ENCODE peak calls at places on chromosomes 11 and 22, in six cellular contexts. D is iPS DF 6.9, U is right lobe of liver, P is Peyer's patch, I is cardiac muscle cell, G is A549. W is an unnamed sample. For H3K4me1, the result is how much of the 10 kb centered on the place peaks cover.

GRCh38 chr11:74312321-74312720 is 881 bp upstream of the P4HA3 start:
- DNase-seq in D (no peak), U (no peak), P (no peak), I (no peak), G (peak), W (no peak)

GRCh38 chr11:110373061-110373702 is 56.6 kb upstream of the FDX1 start:
- DNase-seq in D (no peak), U (no peak), P (no peak), I (no peak), G (peak), W (no peak)

GRCh38 chr11:70313945-70314344 is 43.5 kb downstream of the PPFIA1 start:
- DNase-seq in D (no peak), U (no peak), P (no peak), I (no peak), G (no peak), W (no peak)

GRCh38 chr11:64388911-64389310 is 29.9 kb downstream of the RPS6KA4 start:
- DNase-seq in D (no peak), U (no peak), P (no peak), I (no peak), G (no peak), W (no peak)

GRCh38 chr11:13238879-13239514 is 38.6 kb upstream of the BMAL1 start:
- DNase-seq in D (peak), U (no peak), P (peak), I (peak), G (peak), W (peak)

GRCh38 chr11:128523616-128524015 is 63.7 kb downstream of the ETS1 start:
- DNase-seq in D (no peak), U (no peak), P (no peak), I (no peak), G (no peak), W (no peak)

GRCh38 chr22:39808087-39808486 is 85.5 kb downstream of the ENTHD1 start:
- DNase-seq in D (peak), U (no peak), P (no peak), I (no peak), G (peak), W (no peak)

GRCh38 chr11:61918251-61919112 is 1.1 kb upstream of the RAB3IL1 start:
- DNase-seq in D (no peak), U (no peak), P (no peak), I (no peak), G (no peak), W (no peak)

GRCh38 chr22:36443198-36443770 is 38.2 kb downstream of the TXN2 start:
- DNase-seq in D (no peak), U (no peak), P (peak), I (no peak), G (no peak), W (no peak)

GRCh38 chr11:88507771-88508557 is 170.4 kb upstream of the CTSC start:
- DNase-seq in D (no peak), U (peak), P (no peak), I (peak), G (no peak), W (no peak)

GRCh38 chr11:88340366-88340930 is 2.9 kb upstream of the CTSC start:
- DNase-seq in D (no peak), U (no peak), P (no peak), I (no peak), G (no peak), W (no peak)

GRCh38 chr22:47588583-47588970 is 826.1 kb downstream of the TBC1D22A start:
- DNase-seq in D (no peak), U (no peak), P (no peak), I (no peak), G (no peak), W (no peak)

GRCh38 chr22:44660051-44660830 is 41.8 kb upstream of the PRR5 start:
- DNase-seq in D (no peak), U (peak), P (no peak), I (no peak), G (no peak), W (no peak)

GRCh38 chr22:44093791-44094190 is 69.7 kb downstream of the PARVB start:
- DNase-seq in D (no peak), U (peak), P (no peak), I (no peak), G (no peak), W (no peak)

GRCh38 chr11:22304337-22304961 is 33.7 kb upstream of the SLC17A6 start:
- DNase-seq in D (no peak), U (no peak), P (no peak), I (peak), G (peak), W (no peak)

GRCh38 chr11:47908198-47908597 is 60.0 kb upstream of the NUP160 start:
- DNase-seq in D (no peak), U (no peak), P (no peak), I (no peak), G (no peak), W (no peak)

GRCh38 chr11:9719949-9720646 is 56.2 kb downstream of the SWAP70 start:
- DNase-seq in D (no peak), U (no peak), P (no peak), I (no peak), G (no peak), W (no peak)

GRCh38 chr11:64241175-64241429 is 207 bp downstream of the FKBP2 start:
- DNase-seq in D (no peak), U (no peak), P (no peak), I (no peak), G (peak), W (no peak)

GRCh38 chr11:76656087-76656531 is 14.4 kb downstream of the LRRC32 start:
- DNase-seq in D (no peak), U (no peak), P (no peak), I (no peak), G (no peak), W (no peak)

GRCh38 chr11:75820636-75821035 is 5.6 kb downstream of the UVRAG start:
- DNase-seq in D (no peak), U (no peak), P (no peak), I (no peak), G (no peak), W (no peak)

GRCh38 chr11:68003846-68004550 is at the start of gene UNC93B1:
- DNase-seq in D (no peak), U (peak), P (peak), I (peak), G (peak), W (peak)

GRCh38 chr11:91394718-91395414 is 829.8 kb upstream of the FAT3 start:
- DNase-seq in D (no peak), U (no peak), P (no peak), I (no peak), G (peak), W (no peak)

GRCh38 chr22:19865141-19865829 is 10.6 kb upstream of the GNB1L start:
- DNase-seq in D (no peak), U (no peak), P (no peak), I (no peak), G (no peak), W (no peak)

GRCh38 chr11:34168642-34169051 is 63.2 kb downstream of the NAT10 start:
- DNase-seq in D (no peak), U (no peak), P (no peak), I (no peak), G (no peak), W (no peak)

GRCh38 chr11:48028909-48029685 is 48.7 kb downstream of the PTPRJ start:
- DNase-seq in D (no peak), U (no peak), P (no peak), I (no peak), G (no peak), W (no peak)

GRCh38 chr22:47918936-47919505 is 1156.6 kb downstream of the TBC1D22A start:
- DNase-seq in D (no peak), U (no peak), P (no peak), I (no peak), G (no peak), W (no peak)

GRCh38 chr11:118142809-118143208 is 9.8 kb downstream of the SCN4B start:
- DNase-seq in D (no peak), U (no peak), P (no peak), I (no peak), G (no peak), W (peak)

GRCh38 chr22:27919943-27920755 is 1.1 kb upstream of the PITPNB start:
- DNase-seq in D (peak), U (no peak), P (no peak), I (peak), G (peak), W (no peak)

GRCh38 chr11:122853971-122854446 is 15.7 kb downstream of the CRTAM start:
- DNase-seq in D (peak), U (no peak), P (no peak), I (peak), G (peak), W (peak)

GRCh38 chr11:57792060-57792541 is 30.5 kb downstream of the CTNND1 start:
- DNase-seq in D (no peak), U (peak), P (peak), I (no peak), G (no peak), W (peak)

GRCh38 chr11:117449111-117449693 is 121.5 kb downstream of the CEP164 start:
- DNase-seq in D (no peak), U (no peak), P (no peak), I (no peak), G (no peak), W (no peak)

GRCh38 chr11:122652495-122652894 is 3.0 kb upstream of the UBASH3B start:
- DNase-seq in D (no peak), U (no peak), P (no peak), I (no peak), G (no peak), W (no peak)

GRCh38 chr22:48423481-48423901 is 1404.2 kb downstream of the BRD1 start:
- DNase-seq in D (no peak), U (peak), P (no peak), I (no peak), G (no peak), W (no peak)

GRCh38 chr11:124937336-124937935 is 1.6 kb upstream of the HEPACAM start:
- DNase-seq in D (no peak), U (no peak), P (no peak), I (no peak), G (no peak), W (no peak)

GRCh38 chr22:28014141-28015055 is 95.3 kb upstream of the PITPNB start:
- DNase-seq in D (no peak), U (peak), P (no peak), I (no peak), G (no peak), W (no peak)

GRCh38 chr22:28373841-28374240 is 305.8 kb downstream of the TTC28 start:
- DNase-seq in D (no peak), U (no peak), P (no peak), I (no peak), G (no peak), W (no peak)

GRCh38 chr22:24091551-24092420 is 80.7 kb downstream of the CABIN1 start:
- DNase-seq in D (no peak), U (no peak), P (no peak), I (peak), G (no peak), W (no peak)

GRCh38 chr11:329886-330253 is 9.2 kb upstream of the IFITM3 start:
- DNase-seq in D (no peak), U (no peak), P (no peak), I (no peak), G (no peak), W (no peak)

GRCh38 chr11:331332-332060 is 10.8 kb upstream of the IFITM3 start:
- DNase-seq in D (no peak), U (no peak), P (no peak), I (no peak), G (no peak), W (no peak)

GRCh38 chr11:330307-330693 is 9.6 kb upstream of the IFITM3 start:
- DNase-seq in D (no peak), U (no peak), P (no peak), I (no peak), G (no peak), W (no peak)

GRCh38 chr11:332651-333480 is 12.2 kb upstream of the IFITM3 start:
- DNase-seq in D (no peak), U (no peak), P (no peak), I (no peak), G (no peak), W (no peak)

DNA sequence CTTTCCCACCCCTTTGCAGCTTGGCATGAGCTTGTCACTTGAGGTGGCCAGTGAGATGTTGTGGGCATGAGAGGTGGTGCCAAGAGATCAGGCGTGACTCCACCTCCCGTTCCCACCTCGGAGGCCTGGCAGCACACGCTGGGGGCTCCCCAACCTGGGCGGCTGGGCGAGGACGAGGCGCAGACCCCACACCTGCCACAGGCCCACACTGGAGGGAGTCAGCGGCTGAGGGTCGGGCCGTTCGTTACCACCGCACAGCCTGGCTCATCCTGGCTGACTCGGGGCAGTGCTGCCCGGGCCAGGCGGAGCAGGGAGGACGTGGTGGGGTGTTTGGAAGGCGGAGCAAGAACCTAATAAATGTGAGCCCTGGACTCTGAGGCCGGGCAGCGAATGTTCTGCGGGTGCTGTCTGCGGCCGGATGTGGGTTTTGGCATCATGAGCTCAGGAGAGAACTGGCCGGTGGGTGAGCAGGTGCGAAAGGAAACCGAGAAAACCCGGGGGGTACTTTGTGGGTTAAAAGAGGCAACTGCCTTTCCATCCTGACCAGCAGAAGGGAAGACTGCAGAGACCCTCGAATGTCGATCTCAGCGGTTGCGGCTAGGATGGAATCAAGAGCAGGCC is 10.1 kb upstream of the IFITM3 start:
- DNase-seq in D (no peak), U (no peak), P (peak), I (no peak), G (no peak), W (no peak)
- H3K27ac ChIP-seq in D (no peak), U (no peak), P (no peak), I (no peak), G (no peak), W (no peak)

GRCh38 chr11:102114032-102114431 is 3.8 kb downstream of the YAP1 start:
- DNase-seq in D (no peak), U (no peak), P (no peak), I (no peak), G (peak), W (no peak)
- H3K4me1 ChIP-seq in D (under half), U (under half), P (under half), I (half or more), G (half or more), W (under half)

GRCh38 chr11:113398669-113399430 is 11.3 kb downstream of the ANKK1 start:
- DNase-seq in D (no peak), U (no peak), P (no peak), I (no peak), G (no peak), W (no peak)

GRCh38 chr11:113397212-113397611 is 9.6 kb downstream of the ANKK1 start:
- DNase-seq in D (no peak), U (no peak), P (no peak), I (no peak), G (no peak), W (no peak)

GRCh38 chr11:113401718-113402117 is 14.1 kb downstream of the ANKK1 start:
- DNase-seq in D (no peak), U (peak), P (no peak), I (no peak), G (peak), W (peak)

GRCh38 chr11:113397821-113398220 is 10.2 kb downstream of the ANKK1 start:
- DNase-seq in D (no peak), U (no peak), P (no peak), I (no peak), G (no peak), W (no peak)

GRCh38 chr11:113400631-113401230 is 13.2 kb downstream of the ANKK1 start:
- DNase-seq in D (no peak), U (no peak), P (no peak), I (no peak), G (no peak), W (no peak)
- H3K4me3 ChIP-seq in D (no peak), U (no peak), P (no peak), I (no peak), G (no peak), W (no peak)

GRCh38 chr11:65786008-65786785 is 666 bp upstream of the OVOL1 start:
- DNase-seq in D (no peak), U (peak), P (no peak), I (no peak), G (no peak), W (no peak)
- H3K27ac ChIP-seq in D (no peak), U (no peak), P (peak), I (no peak), G (no peak), W (peak)

DNA sequence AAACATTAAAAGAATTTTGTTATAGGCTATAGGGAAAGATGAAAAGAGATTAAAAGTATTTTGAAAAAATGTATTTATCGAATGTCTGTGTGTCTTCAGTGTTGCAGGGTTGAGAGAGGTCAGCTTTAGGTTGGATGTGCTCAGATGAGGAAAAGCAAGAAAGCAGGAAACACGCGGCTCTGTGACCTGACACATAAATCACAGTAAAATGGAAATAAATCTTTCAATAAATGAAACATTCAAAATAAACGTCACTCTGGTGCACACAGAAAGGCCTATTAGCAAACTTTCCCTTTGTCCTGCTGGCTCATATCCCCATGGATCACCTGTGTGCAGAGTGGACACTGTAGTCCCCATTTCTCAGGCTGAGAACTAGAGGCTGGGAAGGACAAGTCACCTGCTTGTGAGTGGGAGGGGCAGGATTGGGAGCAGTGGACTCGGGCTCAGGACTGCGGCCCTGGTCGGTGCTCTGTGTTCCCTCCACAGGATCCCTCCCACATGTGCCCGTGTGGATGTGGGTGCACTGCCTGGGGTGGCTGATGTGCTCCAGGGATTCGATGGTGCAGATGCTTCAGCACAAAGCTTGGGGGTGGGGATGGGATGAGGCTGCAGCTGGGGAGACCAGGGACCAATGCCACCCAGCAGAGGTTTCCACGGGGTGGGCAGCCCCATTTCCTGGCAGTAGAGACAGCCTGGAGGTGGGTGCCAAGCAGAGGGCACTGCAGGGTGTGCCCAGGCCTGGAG is 96.0 kb upstream of the IGLL5 start:
- DNase-seq in D (no peak), U (no peak), P (no peak), I (no peak), G (no peak), W (no peak)
- H3K4me1 ChIP-seq in D (under half), U (under half), P (under half), I (under half), G (under half), W (under half)

GRCh38 chr22:25969286-25969685 is 200.0 kb upstream of the SEZ6L start:
- DNase-seq in D (no peak), U (no peak), P (no peak), I (no peak), G (no peak), W (no peak)

GRCh38 chr22:25969901-25970300 is 199.4 kb upstream of the SEZ6L start:
- DNase-seq in D (no peak), U (no peak), P (no peak), I (no peak), G (no peak), W (no peak)

GRCh38 chr22:25970996-25971811 is 198.1 kb upstream of the SEZ6L start:
- DNase-seq in D (peak), U (no peak), P (no peak), I (no peak), G (no peak), W (no peak)

GRCh38 chr22:25972397-25972796 is 196.9 kb upstream of the SEZ6L start:
- DNase-seq in D (no peak), U (no peak), P (no peak), I (no peak), G (no peak), W (no peak)

GRCh38 chr22:25970348-25970995 is 198.8 kb upstream of the SEZ6L start:
- DNase-seq in D (no peak), U (no peak), P (no peak), I (peak), G (no peak), W (no peak)
- H3K4me3 ChIP-seq in D (no peak), U (no peak), P (no peak), I (no peak), G (no peak), W (no peak)

DNA sequence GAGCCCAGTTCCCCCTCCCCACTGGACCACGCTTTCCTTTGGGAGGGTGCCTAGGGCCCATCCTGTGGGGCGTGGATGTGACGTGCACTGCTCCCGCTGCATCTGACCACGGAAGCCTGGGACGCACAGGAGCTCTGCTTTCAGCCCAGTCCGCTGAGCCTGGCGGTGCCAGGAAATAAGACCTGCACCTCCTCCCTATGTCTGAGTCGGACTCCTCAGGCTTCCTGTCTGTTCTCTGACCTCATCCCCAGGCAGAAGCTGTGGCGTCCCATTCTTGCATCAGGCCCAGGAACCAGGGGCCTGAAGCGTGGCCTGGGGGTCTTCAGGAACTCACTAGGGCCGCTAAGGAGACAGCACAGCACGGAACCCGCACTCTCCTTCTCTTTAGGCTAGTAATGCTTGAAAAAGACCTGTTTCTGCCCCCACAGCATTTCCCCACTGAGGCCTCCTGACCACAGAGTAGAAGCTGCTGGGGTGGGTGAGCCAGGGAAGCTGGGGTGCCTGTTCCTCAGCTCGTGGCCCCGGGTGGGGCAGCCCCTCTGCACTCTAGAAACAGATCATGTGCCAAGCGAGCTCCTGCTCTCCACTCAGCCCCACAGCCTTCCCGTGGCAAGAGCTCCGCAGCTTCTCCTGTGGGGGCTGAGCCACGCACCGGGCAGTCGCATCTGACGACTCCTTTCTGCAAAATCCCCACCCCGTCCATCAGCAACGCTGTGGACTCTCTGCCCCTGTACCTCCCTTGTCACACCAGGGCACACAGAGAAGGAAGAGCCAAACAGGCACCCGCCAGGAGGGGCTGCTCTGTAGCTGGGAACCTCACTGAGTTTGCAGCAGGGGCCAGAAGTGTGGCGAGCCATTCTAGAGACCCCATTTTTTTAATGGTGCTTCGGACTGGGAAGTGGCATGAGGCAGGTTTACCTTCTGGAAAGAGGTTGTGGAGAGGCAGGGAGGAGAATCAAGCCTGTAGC is 22.6 kb downstream of the MOV10L1 start:
- DNase-seq in D (no peak), U (no peak), P (no peak), I (no peak), G (no peak), W (no peak)
- H3K27ac ChIP-seq in D (no peak), U (no peak), P (no peak), I (no peak), G (no peak), W (no peak)

W was measured in lung.